ENCODE peak calls at places on chromosomes 16 and 17, in five cellular contexts. C is stomach; Y is CD8-positive, alpha-beta memory T cell; B is tibial artery; P is fibroblast of lung. R is an unnamed sample.

GRCh38 chr16:82094942-82095540 is 60.0 kb downstream of the HSD17B2 start:
- DNase-seq in C (no peak), Y (no peak), B (no peak), P (no peak), R (no peak)

GRCh38 chr17:82006468-82007227 is 16.0 kb downstream of the CENPX start:
- DNase-seq in C (no peak), Y (no peak), B (no peak), P (peak; percentile 47), R (no peak)

GRCh38 chr17:386145-386876 is 33.7 kb upstream of the RPH3AL start:
- DNase-seq in C (peak; percentile 87), Y (peak; percentile 60), B (peak; percentile 80), P (no peak), R (peak; percentile 93)

GRCh38 chr16:47359478-47359877 is 101.4 kb downstream of the ITFG1 start:
- DNase-seq in C (peak; percentile 46), Y (no peak), B (no peak), P (peak; percentile 4), R (no peak)

GRCh38 chr16:85370881-85371651 is 242.1 kb upstream of the GSE1 start:
- DNase-seq in C (peak; percentile 88), Y (no peak), B (peak; percentile 86), P (peak; percentile 36), R (peak; percentile 88)

GRCh38 chr17:56110463-56111138 is 42.7 kb upstream of the ANKFN1 start:
- DNase-seq in C (peak; percentile 76), Y (no peak), B (no peak), P (no peak), R (peak; percentile 73)

GRCh38 chr16:51523400-51523799 is 372.3 kb upstream of the SALL1 start:
- DNase-seq in C (no peak), Y (no peak), B (no peak), P (peak; percentile 81), R (no peak)

GRCh38 chr16:89687092-89687940 is 827 bp downstream of the CDK10 start:
- DNase-seq in C (peak; percentile 79), Y (no peak), B (no peak), P (peak; percentile 34), R (peak; percentile 90)

GRCh38 chr17:60749708-60750107 is 72.1 kb downstream of the BCAS3 start:
- DNase-seq in C (no peak), Y (no peak), B (no peak), P (no peak), R (no peak)

GRCh38 chr16:56106527-56106926 is 84.8 kb upstream of the GNAO1 start:
- DNase-seq in C (no peak), Y (no peak), B (no peak), P (no peak), R (no peak)

GRCh38 chr17:80166446-80166845 is 3.4 kb upstream of the CARD14 start:
- DNase-seq in C (no peak), Y (no peak), B (no peak), P (no peak), R (no peak)

GRCh38 chr17:43949777-43950176 is 4.0 kb downstream of the PYY start:
- DNase-seq in C (no peak), Y (no peak), B (no peak), P (no peak), R (no peak)

GRCh38 chr17:69643686-69644085 is 229.2 kb downstream of the MAP2K6 start:
- DNase-seq in C (no peak), Y (no peak), B (no peak), P (no peak), R (no peak)

GRCh38 chr16:4200000-4200780 is 41.7 kb downstream of the SRL start:
- DNase-seq in C (peak; percentile 81), Y (no peak), B (peak; percentile 84), P (peak; percentile 64), R (no peak)

GRCh38 chr17:64262422-64263260 is at the start of gene TEX2:
- DNase-seq in C (peak; percentile 81), Y (peak; percentile 50), B (peak; percentile 74), P (peak; percentile 17), R (peak; percentile 77)

GRCh38 chr17:81665205-81666091 is 957 bp downstream of the OXLD1 start:
- DNase-seq in C (no peak), Y (peak; percentile 16), B (no peak), P (peak; percentile 23), R (peak; percentile 41)

GRCh38 chr17:67362173-67362572 is 4.2 kb downstream of the PSMD12 start:
- DNase-seq in C (no peak), Y (no peak), B (no peak), P (no peak), R (no peak)

GRCh38 chr16:69796285-69797118 is 34.4 kb downstream of the WWP2 start:
- DNase-seq in C (no peak), Y (no peak), B (no peak), P (peak; percentile 84), R (no peak)

GRCh38 chr16:87376660-87377059 is 6.9 kb downstream of the FBXO31 start:
- DNase-seq in C (no peak), Y (no peak), B (no peak), P (no peak), R (no peak)

GRCh38 chr17:61360318-61360717 is 39.3 kb upstream of the TBX2 start:
- DNase-seq in C (no peak), Y (no peak), B (no peak), P (no peak), R (no peak)

GRCh38 chr16:68893710-68894705 is 50.7 kb downstream of the TANGO6 start:
- DNase-seq in C (no peak), Y (no peak), B (no peak), P (peak; percentile 26), R (peak; percentile 60)

GRCh38 chr17:39281806-39282205 is 56.1 kb upstream of the STAC2 start:
- DNase-seq in C (no peak), Y (no peak), B (no peak), P (no peak), R (no peak)

GRCh38 chr17:30093463-30094147 is 23.0 kb upstream of the NSRP1 start:
- DNase-seq in C (peak; percentile 38), Y (peak; percentile 38), B (no peak), P (peak; percentile 61), R (no peak)

GRCh38 chr16:88599092-88599733 is 29.0 kb downstream of the ZC3H18 start:
- DNase-seq in C (peak; percentile 50), Y (no peak), B (peak; percentile 90), P (no peak), R (peak; percentile 49)

GRCh38 chr17:67046398-67046797 is 2.0 kb downstream of the CACNG1 start:
- DNase-seq in C (no peak), Y (no peak), B (no peak), P (no peak), R (peak; percentile 83)

GRCh38 chr17:17055286-17056166 is 13.3 kb downstream of the MPRIP start:
- DNase-seq in C (peak; percentile 28), Y (no peak), B (peak; percentile 79), P (no peak), R (no peak)

GRCh38 chr17:74417178-74418045 is 14.5 kb upstream of the GPRC5C start:
- DNase-seq in C (peak; percentile 43), Y (no peak), B (no peak), P (no peak), R (no peak)

GRCh38 chr17:869067-869466 is 86.9 kb downstream of the MRM3 start:
- DNase-seq in C (peak; percentile 33), Y (no peak), B (peak; percentile 93), P (peak; percentile 78), R (no peak)

GRCh38 chr16:72073831-72074230 is 10.8 kb downstream of the HPR start:
- DNase-seq in C (peak; percentile 31), Y (no peak), B (peak; percentile 73), P (peak; percentile 56), R (no peak)

GRCh38 chr17:28612531-28612930 is 1.5 kb downstream of the RSKR start:
- DNase-seq in C (no peak), Y (no peak), B (no peak), P (no peak), R (no peak)

GRCh38 chr17:74243013-74243755 is 29.8 kb downstream of the TTYH2 start:
- DNase-seq in C (peak; percentile 28), Y (no peak), B (no peak), P (no peak), R (no peak)

GRCh38 chr16:68311316-68311620 is 449 bp downstream of the PRMT7 start:
- DNase-seq in C (no peak), Y (peak; percentile 63), B (peak; percentile 46), P (no peak), R (no peak)

GRCh38 chr17:63927464-63928171 is 4.5 kb downstream of the CD79B start:
- DNase-seq in C (no peak), Y (no peak), B (no peak), P (no peak), R (no peak)

GRCh38 chr17:62859146-62859545 is 51.0 kb upstream of the MARCHF10 start:
- DNase-seq in C (no peak), Y (no peak), B (no peak), P (peak; percentile 83), R (no peak)

GRCh38 chr16:3013491-3013951 is 798 bp downstream of the CLDN9 start:
- DNase-seq in C (no peak), Y (no peak), B (no peak), P (no peak), R (no peak)

GRCh38 chr16:29898786-29899515 is 399 bp downstream of the SEZ6L2 start:
- DNase-seq in C (peak; percentile 71), Y (no peak), B (no peak), P (no peak), R (peak; percentile 68)

GRCh38 chr16:29899516-29900101 is at the start of gene SEZ6L2:
- DNase-seq in C (peak; percentile 89), Y (no peak), B (no peak), P (peak; percentile 81), R (peak; percentile 83)

GRCh38 chr16:29896841-29897240 is 2.5 kb downstream of the SEZ6L2 start:
- DNase-seq in C (no peak), Y (no peak), B (no peak), P (no peak), R (no peak)

GRCh38 chr16:29897333-29897732 is 2.0 kb downstream of the SEZ6L2 start:
- DNase-seq in C (no peak), Y (no peak), B (no peak), P (no peak), R (no peak)

GRCh38 chr16:29898135-29898534 is 1.2 kb downstream of the SEZ6L2 start:
- DNase-seq in C (no peak), Y (no peak), B (no peak), P (no peak), R (no peak)
- H3K4me1 ChIP-seq in C (peaks cover 32% of the 10 kb centered on the region), Y (peaks cover 7% of the 10 kb centered on the region), B (peaks cover 19% of the 10 kb centered on the region), P (no peaks in the 10 kb centered on the region), R (peaks cover 12% of the 10 kb centered on the region)

GRCh38 chr17:2211661-2212327 is 91.8 kb downstream of the SMG6 start:
- DNase-seq in C (no peak), Y (no peak), B (no peak), P (no peak), R (no peak)
- H3K4me3 ChIP-seq in C (no peak overlapping the region), Y (no peak overlapping the region), B (no peak overlapping the region), P (no peak overlapping the region), R (no peak overlapping the region)

GRCh38 chr17:57537524-57538410 is 207.3 kb downstream of the CCDC182 start:
- DNase-seq in C (no peak), Y (no peak), B (no peak), P (no peak), R (no peak)
- H3K4me1 ChIP-seq in C (no peaks in the 10 kb centered on the region), Y (peaks cover 6% of the 10 kb centered on the region), B (peaks cover 4% of the 10 kb centered on the region), P (no peaks in the 10 kb centered on the region), R (peaks cover 10% of the 10 kb centered on the region)

GRCh38 chr17:32009262-32009542 is 2.0 kb downstream of the LRRC37B start:
- DNase-seq in C (no peak), Y (no peak), B (no peak), P (no peak), R (no peak)
- H3K4me3 ChIP-seq in C (peak overlapping the region; percentile 97), Y (peak overlapping the region; percentile 93), B (peak overlapping the region; percentile 71), P (no peak overlapping the region), R (no peak overlapping the region)